ENCODE peak calls at places on chromosomes 4 and X, in eight cellular contexts. E is upper lobe of left lung, F is A549, X is sigmoid colon, P is GM12878, O is HepG2, B is ovary, M is transverse colon. R is an unnamed sample.

GRCh38 chr4:128477540-128477939 is 189.9 kb upstream of the PGRMC2 start:
- DNase-seq in E (peak), F (no peak), X (no peak), P (no peak), O (no peak), B (no peak), M (no peak), R (no peak)

GRCh38 chr4:48490012-48490679 is at the start of gene ZAR1:
- DNase-seq in E (no peak), F (no peak), X (no peak), P (no peak), O (no peak), B (no peak), M (no peak), R (no peak)

GRCh38 chr4:56764775-56765174 is 56.7 kb downstream of the SPINK2 start:
- DNase-seq in E (no peak), F (no peak), X (no peak), P (no peak), O (no peak), B (no peak), M (no peak), R (no peak)

GRCh38 chr4:7275067-7275466 is 82.7 kb downstream of the SORCS2 start:
- DNase-seq in E (no peak), F (no peak), X (no peak), P (no peak), O (no peak), B (no peak), M (no peak), R (no peak)

GRCh38 chr4:42554072-42554471 is 102.8 kb downstream of the ATP8A1 start:
- DNase-seq in E (no peak), F (no peak), X (no peak), P (no peak), O (no peak), B (no peak), M (no peak), R (no peak)

GRCh38 chrX:140712413-140713173 is 3.0 kb downstream of the LINC00632 start:
- DNase-seq in E (peak), F (peak), X (peak), P (no peak), O (no peak), B (peak), M (peak), R (peak)

GRCh38 chrX:3712080-3712869 is 1.2 kb downstream of the PRKX start:
- DNase-seq in E (peak), F (no peak), X (peak), P (no peak), O (no peak), B (peak), M (peak), R (no peak)

GRCh38 chr4:21596521-21596920 is 352.1 kb downstream of the KCNIP4 start:
- DNase-seq in E (no peak), F (no peak), X (no peak), P (no peak), O (no peak), B (no peak), M (no peak), R (no peak)

GRCh38 chrX:151714367-151714766 is 1.5 kb upstream of the FATE1 start:
- DNase-seq in E (no peak), F (no peak), X (no peak), P (no peak), O (no peak), B (no peak), M (no peak), R (no peak)

GRCh38 chr4:41022116-41022515 is 192.2 kb downstream of the APBB2 start:
- DNase-seq in E (no peak), F (no peak), X (no peak), P (no peak), O (no peak), B (no peak), M (no peak), R (no peak)

GRCh38 chr4:13872145-13872544 is 244.6 kb upstream of the BOD1L1 start:
- DNase-seq in E (no peak), F (no peak), X (no peak), P (no peak), O (no peak), B (no peak), M (no peak), R (no peak)

GRCh38 chr4:183142566-183143545 is 43.8 kb downstream of the WWC2 start:
- DNase-seq in E (peak), F (no peak), X (peak), P (no peak), O (no peak), B (no peak), M (peak), R (peak)

GRCh38 chr4:66653937-66654336 is 891.4 kb downstream of the CENPC start:
- DNase-seq in E (no peak), F (no peak), X (no peak), P (no peak), O (no peak), B (no peak), M (no peak), R (no peak)

GRCh38 chr4:145482209-145483021 is 762 bp downstream of the SMAD1 start:
- DNase-seq in E (peak), F (peak), X (peak), P (peak), O (peak), B (peak), M (peak), R (peak)

GRCh38 chr4:21692211-21692610 is 256.4 kb downstream of the KCNIP4 start:
- DNase-seq in E (no peak), F (no peak), X (no peak), P (no peak), O (no peak), B (no peak), M (no peak), R (no peak)

GRCh38 chr4:123232439-123232838 is 164.2 kb upstream of the SPRY1 start:
- DNase-seq in E (no peak), F (no peak), X (no peak), P (no peak), O (no peak), B (no peak), M (no peak), R (no peak)

GRCh38 chr4:105369988-105370387 is 103.9 kb downstream of the PPA2 start:
- DNase-seq in E (no peak), F (no peak), X (no peak), P (no peak), O (no peak), B (no peak), M (no peak), R (no peak)

GRCh38 chr4:123995939-123996338 is 599.3 kb downstream of the SPRY1 start:
- DNase-seq in E (no peak), F (no peak), X (no peak), P (no peak), O (no peak), B (no peak), M (no peak), R (no peak)

GRCh38 chr4:152206185-152206584 is 329.7 kb downstream of the FBXW7 start:
- DNase-seq in E (peak), F (no peak), X (no peak), P (no peak), O (no peak), B (no peak), M (no peak), R (no peak)

GRCh38 chrX:54452920-54453319 is 12.7 kb downstream of the TSR2 start:
- DNase-seq in E (no peak), F (peak), X (no peak), P (no peak), O (peak), B (no peak), M (no peak), R (no peak)

GRCh38 chr4:168507178-168507577 is 10.3 kb downstream of the PALLD start:
- DNase-seq in E (no peak), F (no peak), X (no peak), P (no peak), O (no peak), B (no peak), M (no peak), R (no peak)

GRCh38 chrX:314781-315595 is 3.6 kb downstream of the GTPBP6 start:
- DNase-seq in E (no peak), F (no peak), X (peak), P (no peak), O (no peak), B (peak), M (no peak), R (no peak)

GRCh38 chr4:175539498-175539897 is 272.6 kb downstream of the GPM6A start:
- DNase-seq in E (no peak), F (no peak), X (no peak), P (no peak), O (no peak), B (no peak), M (no peak), R (no peak)

GRCh38 chrX:20029728-20030127 is 38.9 kb upstream of the BCLAF3 start:
- DNase-seq in E (no peak), F (no peak), X (no peak), P (peak), O (peak), B (no peak), M (peak), R (no peak)

GRCh38 chrX:132086717-132087116 is 41.1 kb downstream of the FRMD7 start:
- DNase-seq in E (no peak), F (no peak), X (no peak), P (no peak), O (no peak), B (no peak), M (no peak), R (no peak)

GRCh38 chrX:40207626-40208025 is 109.9 kb upstream of the BCOR start:
- DNase-seq in E (no peak), F (no peak), X (no peak), P (no peak), O (no peak), B (no peak), M (no peak), R (no peak)

GRCh38 chr4:56511098-56511497 is 5.5 kb downstream of the ARL9 start:
- DNase-seq in E (no peak), F (no peak), X (peak), P (no peak), O (no peak), B (no peak), M (peak), R (no peak)

GRCh38 chrX:116490091-116490490 is 27.3 kb upstream of the CT83 start:
- DNase-seq in E (no peak), F (no peak), X (no peak), P (no peak), O (no peak), B (no peak), M (no peak), R (no peak)

GRCh38 chr4:78343682-78344081 is 207.9 kb upstream of the ANXA3 start:
- DNase-seq in E (no peak), F (no peak), X (no peak), P (no peak), O (no peak), B (no peak), M (no peak), R (no peak)

GRCh38 chrX:57451426-57452020 is 140.3 kb upstream of the ZXDB start:
- DNase-seq in E (no peak), F (no peak), X (no peak), P (no peak), O (no peak), B (no peak), M (no peak), R (no peak)

GRCh38 chr4:174120446-174121142 is 162.9 kb downstream of the FBXO8 start:
- DNase-seq in E (no peak), F (peak), X (peak), P (no peak), O (peak), B (peak), M (no peak), R (peak)

GRCh38 chr4:3461515-3462291 is 1.4 kb upstream of the DOK7 start:
- DNase-seq in E (peak), F (no peak), X (no peak), P (no peak), O (no peak), B (no peak), M (peak), R (no peak)

GRCh38 chr4:80333121-80333520 is 2.4 kb upstream of the CFAP299 start:
- DNase-seq in E (no peak), F (no peak), X (no peak), P (no peak), O (no peak), B (no peak), M (no peak), R (no peak)

GRCh38 chr4:80334568-80334967 is 962 bp upstream of the CFAP299 start:
- DNase-seq in E (no peak), F (no peak), X (no peak), P (no peak), O (no peak), B (no peak), M (no peak), R (no peak)

GRCh38 chr4:80335554-80336358 is at the start of gene CFAP299:
- DNase-seq in E (peak), F (peak), X (peak), P (peak), O (peak), B (peak), M (peak), R (peak)

GRCh38 chr4:80335226-80335553 is 340 bp upstream of the CFAP299 start:
- DNase-seq in E (no peak), F (no peak), X (no peak), P (no peak), O (no peak), B (no peak), M (no peak), R (no peak)

DNA sequence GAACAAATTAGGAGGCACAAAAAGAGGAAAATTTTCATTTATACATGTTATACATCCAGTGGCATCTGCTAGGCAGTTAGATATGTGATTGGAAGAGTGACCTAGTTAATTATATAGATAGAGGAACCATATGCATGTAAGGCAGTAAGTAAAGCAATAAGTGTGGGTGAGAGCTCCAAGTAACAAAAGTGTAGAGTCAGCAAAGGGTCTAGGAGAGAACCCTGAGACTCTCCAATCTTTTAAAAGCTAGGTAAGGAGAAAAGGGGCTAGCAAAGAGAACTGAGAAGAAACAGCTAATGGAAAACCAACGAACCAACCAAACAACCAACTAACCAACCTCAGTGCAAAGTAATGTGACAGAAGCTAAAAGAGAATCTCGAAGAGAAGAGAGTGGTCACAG is 3.8 kb upstream of the CFAP299 start:
- DNase-seq in E (no peak), F (no peak), X (no peak), P (no peak), O (no peak), B (no peak), M (no peak), R (no peak)
- TF ChIP-seq EP300 in E (no peak), F (no peak), X (no peak), P (no peak), O (no peak), B (no peak), M (no peak), R (no peak)

GRCh38 chr4:8469550-8469949 is 29.0 kb downstream of the TRMT44 start:
- DNase-seq in E (no peak), F (no peak), X (no peak), P (no peak), O (no peak), B (no peak), M (no peak), R (no peak)
- TF ChIP-seq POLR2A in E (no peak), F (no peak), X (no peak), P (no peak), O (no peak), B (no peak), M (no peak), R (no peak)

DNA sequence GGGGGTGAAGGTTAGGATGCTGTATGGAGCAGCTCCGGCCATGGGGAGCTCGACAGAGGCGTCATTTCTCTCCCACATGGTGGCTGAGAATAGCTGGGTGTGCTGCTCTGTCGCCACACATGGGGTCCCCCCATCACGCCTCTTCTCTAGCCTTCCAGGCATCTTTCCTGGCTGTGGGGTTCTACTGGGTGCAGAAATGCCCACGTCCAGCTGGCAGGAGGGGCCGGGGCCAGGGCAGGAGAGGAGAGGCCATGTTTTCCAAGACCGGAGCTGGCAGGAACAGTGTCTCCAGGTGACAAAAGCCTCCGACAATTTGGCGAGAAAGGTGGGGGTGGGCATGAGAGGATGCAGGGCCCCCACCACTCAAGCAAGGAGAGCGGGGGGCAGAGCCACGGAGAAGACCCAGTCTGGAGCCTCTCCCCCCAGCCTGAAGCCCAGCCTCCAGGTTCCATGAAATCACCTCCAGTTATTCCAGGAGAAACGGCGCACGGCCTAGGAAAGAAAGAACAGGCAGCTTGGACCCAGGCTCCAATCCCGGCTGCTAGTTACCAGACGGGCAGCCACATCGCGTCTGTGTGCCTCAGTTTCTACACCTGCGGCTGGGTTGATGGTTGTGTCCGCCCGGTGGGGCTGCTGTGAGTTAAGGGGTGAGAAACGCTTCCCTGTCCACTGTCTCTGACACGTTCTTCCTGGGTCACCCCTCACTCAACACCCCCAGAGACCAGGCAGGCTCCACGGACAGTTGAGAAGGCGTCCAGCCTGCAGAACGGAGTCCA is 27.4 kb upstream of the SPON2 start:
- DNase-seq in E (peak), F (no peak), X (peak), P (no peak), O (no peak), B (peak), M (peak), R (no peak)
- TF ChIP-seq EP300 in E (no peak), F (no peak), X (no peak), P (no peak), O (no peak), B (no peak), M (no peak), R (no peak)

GRCh38 chrX:147913570-147913969 is 1.9 kb downstream of the FMR1 start:
- DNase-seq in E (no peak), F (no peak), X (no peak), P (no peak), O (no peak), B (no peak), M (no peak), R (no peak)

GRCh38 chrX:147912093-147912801 is 528 bp downstream of the FMR1 start:
- DNase-seq in E (peak), F (peak), X (peak), P (no peak), O (no peak), B (peak), M (peak), R (no peak)

GRCh38 chrX:147914609-147915008 is 2.9 kb downstream of the FMR1 start:
- DNase-seq in E (no peak), F (no peak), X (no peak), P (no peak), O (no peak), B (no peak), M (no peak), R (no peak)

GRCh38 chrX:147910607-147911006 is 1.1 kb upstream of the FMR1 start:
- DNase-seq in E (no peak), F (no peak), X (no peak), P (no peak), O (no peak), B (no peak), M (no peak), R (no peak)

DNA sequence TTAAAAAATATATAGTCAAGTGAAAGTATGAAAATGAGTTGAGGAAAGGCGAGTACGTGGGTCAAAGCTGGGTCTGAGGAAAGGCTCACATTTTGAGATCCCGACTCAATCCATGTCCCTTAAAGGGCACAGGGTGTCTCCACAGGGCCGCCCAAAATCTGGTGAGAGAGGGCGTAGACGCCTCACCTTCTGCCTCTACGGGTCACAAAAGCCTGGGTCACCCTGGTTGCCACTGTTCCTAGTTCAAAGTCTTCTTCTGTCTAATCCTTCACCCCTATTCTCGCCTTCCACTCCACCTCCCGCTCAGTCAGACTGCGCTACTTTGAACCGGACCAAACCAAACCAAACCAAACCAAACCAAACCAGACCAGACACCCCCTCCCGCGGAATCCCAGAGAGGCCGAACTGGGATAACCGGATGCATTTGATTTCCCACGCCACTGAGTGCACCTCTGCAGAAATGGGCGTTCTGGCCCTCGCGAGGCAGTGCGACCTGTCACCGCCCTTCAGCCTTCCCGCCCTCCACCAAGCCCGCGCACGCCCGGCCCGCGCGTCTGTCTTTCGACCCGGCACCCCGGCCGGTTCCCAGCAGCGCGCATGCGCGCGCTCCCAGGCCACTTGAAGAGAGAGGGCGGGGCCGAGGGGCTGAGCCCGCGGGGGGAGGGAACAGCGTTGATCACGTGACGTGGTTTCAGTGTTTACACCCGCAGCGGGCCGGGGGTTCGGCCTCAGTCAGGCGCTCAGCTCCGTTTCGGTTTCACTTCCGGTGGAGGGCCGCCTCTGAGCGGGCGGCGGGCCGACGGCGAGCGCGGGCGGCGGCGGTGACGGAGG is at the start of gene FMR1:
- DNase-seq in E (peak), F (peak), X (peak), P (peak), O (peak), B (peak), M (peak), R (peak)
- TF ChIP-seq POLR2A in E (no peak), F (peak), X (no peak), P (peak), O (peak), B (peak), M (no peak), R (peak)